ENCODE peak calls at places on chromosomes 4 and X, in five cellular contexts. P, X, Y, H and W are unnamed samples.
A peak's percentile ranks its signal among the peaks of the same experiment; 100 is the strongest.

GRCh38 chr4:142282870-142283431 is 563.1 kb downstream of the INPP4B start:
- DNase-seq in X (no peak), P (no peak), H (no peak), Y (no peak), W (no peak)

GRCh38 chrX:3713225-3713936 is at the start of gene PRKX:
- DNase-seq in P (no peak), H (peak; percentile 17), Y (peak; percentile 78), X (no peak), W (peak; percentile 63)

GRCh38 chrX:83759872-83760271 is 101.1 kb upstream of the CYLC1 start:
- DNase-seq in X (peak; percentile 6), P (no peak), H (no peak), Y (no peak), W (no peak)

GRCh38 chrX:134741801-134742200 is 83.5 kb upstream of the PLAC1 start:
- DNase-seq in P (no peak), X (no peak), Y (no peak), H (no peak), W (no peak)

GRCh38 chrX:150032742-150033141 is 94.5 kb upstream of the EOLA2 start:
- DNase-seq in P (no peak), X (no peak), Y (no peak), H (no peak), W (no peak)

GRCh38 chr4:155687380-155687982 is 20.8 kb downstream of the GUCY1A1 start:
- DNase-seq in Y (no peak), P (no peak), H (no peak), X (no peak), W (no peak)

GRCh38 chr4:165583341-165583740 is 204.5 kb downstream of the CPE start:
- DNase-seq in P (no peak), Y (no peak), X (no peak), H (no peak), W (no peak)

GRCh38 chr4:1021386-1022050 is 10.1 kb downstream of the FGFRL1 start:
- DNase-seq in P (no peak), Y (peak; percentile 55), H (no peak), X (no peak), W (no peak)

GRCh38 chrX:36950495-36951253 is 57.5 kb upstream of the FAM47C start:
- DNase-seq in P (no peak), X (no peak), H (no peak), Y (no peak), W (no peak)

GRCh38 chr4:137531951-137532868 is at the start of gene PCDH18:
- DNase-seq in X (no peak), P (peak; percentile 82), Y (peak; percentile 74), H (peak; percentile 83), W (peak; percentile 58)

GRCh38 chr4:4755306-4755705 is 104.2 kb upstream of the MSX1 start:
- DNase-seq in X (no peak), H (no peak), Y (no peak), P (no peak), W (no peak)

GRCh38 chrX:41655631-41656030 is 33.1 kb upstream of the GPR34 start:
- DNase-seq in Y (no peak), P (no peak), H (no peak), X (no peak), W (no peak)

GRCh38 chr4:2931765-2932560 is 31.2 kb downstream of the NOP14 start:
- DNase-seq in H (peak; percentile 66), Y (peak; percentile 61), X (no peak), P (peak; percentile 40), W (peak; percentile 74)

GRCh38 chr4:146975535-146975934 is 29.9 kb upstream of the TTC29 start:
- DNase-seq in P (no peak), X (no peak), H (no peak), Y (no peak), W (no peak)

GRCh38 chr4:29970626-29971025 is 749.5 kb upstream of the PCDH7 start:
- DNase-seq in X (no peak), H (no peak), P (no peak), Y (no peak), W (no peak)

GRCh38 chr4:47746122-47746521 is 91.7 kb downstream of the CORIN start:
- DNase-seq in H (no peak), Y (no peak), X (no peak), P (no peak), W (no peak)

GRCh38 chr4:150308824-150309472 is 230.7 kb downstream of the DCLK2 start:
- DNase-seq in X (no peak), H (no peak), P (no peak), Y (no peak), W (no peak)

GRCh38 chrX:115689931-115690330 is 129.0 kb downstream of the PLS3 start:
- DNase-seq in P (no peak), Y (no peak), X (no peak), H (no peak), W (no peak)

GRCh38 chr4:70725633-70726032 is 3.9 kb downstream of the RUFY3 start:
- DNase-seq in P (no peak), H (no peak), X (no peak), Y (no peak), W (no peak)

GRCh38 chr4:151302432-151302831 is 23.0 kb downstream of the SH3D19 start:
- DNase-seq in Y (no peak), P (no peak), H (peak; percentile 41), X (peak; percentile 66), W (no peak)

GRCh38 chrX:40012039-40012799 is 85.5 kb downstream of the BCOR start:
- DNase-seq in P (peak; percentile 27), X (peak; percentile 63), H (peak; percentile 32), Y (peak; percentile 26), W (peak; percentile 47)

GRCh38 chr4:12122316-12122715 is 693.6 kb upstream of the HS3ST1 start:
- DNase-seq in H (no peak), Y (no peak), P (no peak), X (no peak), W (no peak)

GRCh38 chr4:90328558-90328957 is 201.4 kb downstream of the CCSER1 start:
- DNase-seq in X (no peak), H (no peak), P (no peak), Y (peak; percentile 33), W (no peak)

GRCh38 chr4:127889903-127890302 is 9.2 kb downstream of the PLK4 start:
- DNase-seq in X (no peak), P (no peak), Y (no peak), H (no peak), W (no peak)

GRCh38 chrX:11064851-11065600 is 46.1 kb upstream of the HCCS start:
- DNase-seq in Y (no peak), H (no peak), X (no peak), P (no peak), W (no peak)

GRCh38 chr4:167196386-167196785 is 37.9 kb downstream of the SPOCK3 start:
- DNase-seq in Y (no peak), P (no peak), H (no peak), X (peak; percentile 33), W (no peak)

GRCh38 chr4:76984127-76984526 is 34.6 kb downstream of the SEPTIN11 start:
- DNase-seq in Y (no peak), P (no peak), X (peak; percentile 10), H (no peak), W (no peak)

GRCh38 chrX:1468250-1468772 is 15.6 kb upstream of the ASMTL start:
- DNase-seq in X (no peak), Y (peak; percentile 71), P (no peak), H (no peak), W (peak; percentile 41)

GRCh38 chr4:73037057-73037456 is 32.5 kb downstream of the COX18 start:
- DNase-seq in H (no peak), Y (no peak), P (no peak), X (no peak), W (no peak)

GRCh38 chrX:1537031-1537715 is at the start of gene P2RY8:
- DNase-seq in H (peak; percentile 95), P (peak; percentile 38), X (peak; percentile 84), Y (peak; percentile 74), W (peak; percentile 81)

GRCh38 chr4:123577507-123577906 is 180.9 kb downstream of the SPRY1 start:
- DNase-seq in X (no peak), P (no peak), Y (no peak), H (no peak), W (no peak)

GRCh38 chr4:185412412-185412811 is 13.4 kb downstream of the UFSP2 start:
- DNase-seq in X (no peak), Y (no peak), H (no peak), P (no peak), W (no peak)

GRCh38 chrX:130165703-130166502 is at the start of gene AIFM1:
- DNase-seq in P (peak; percentile 89), X (peak; percentile 88), Y (peak; percentile 92), H (peak; percentile 93), W (peak; percentile 95)
- TF ChIP-seq POLR2A in P (peak; percentile 69), X (peak; percentile 72), Y (peak; percentile 66), H (peak; percentile 66), W (peak; percentile 62)

DNA sequence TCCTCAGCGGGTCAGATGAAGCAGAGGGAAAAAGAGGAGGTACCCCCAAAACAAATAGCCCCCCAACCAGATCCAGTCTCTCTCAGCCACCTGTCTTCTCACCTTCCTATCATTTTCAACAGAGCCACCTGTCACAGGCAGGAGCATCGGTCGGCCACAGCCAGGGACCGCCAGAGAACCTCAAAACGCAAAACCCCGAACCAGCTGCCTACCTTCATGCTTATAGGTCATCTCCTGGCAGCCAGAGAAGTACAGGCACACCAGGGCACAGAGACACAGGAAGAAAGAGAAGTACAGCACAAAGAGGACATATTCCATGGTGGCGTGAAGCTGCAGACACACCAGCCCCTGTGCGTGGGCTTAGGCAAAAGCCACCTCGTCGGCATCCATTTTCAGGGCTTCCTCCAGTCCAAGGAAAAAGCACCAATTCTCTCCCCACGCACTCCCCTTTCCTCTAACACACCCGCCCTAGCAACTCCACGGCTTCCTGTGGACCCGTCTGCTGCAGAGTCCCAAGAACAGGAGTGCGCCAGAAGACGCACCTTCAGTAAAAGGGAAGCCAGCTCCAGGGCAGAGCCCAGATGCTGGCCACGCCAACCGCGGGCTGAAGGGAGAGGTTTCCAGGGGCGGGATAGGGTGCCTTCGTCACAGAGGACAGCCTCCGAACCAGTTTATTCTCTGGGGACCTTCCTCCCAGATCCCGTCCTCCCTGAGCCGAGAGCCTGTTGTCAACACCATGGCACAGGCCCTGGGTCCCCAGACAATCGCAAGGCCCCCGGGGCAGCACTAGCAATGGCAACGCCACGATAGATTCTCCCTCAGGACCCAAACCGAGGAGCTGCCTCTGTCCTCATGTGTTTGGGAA is 51.8 kb upstream of the C4orf50 start:
- DNase-seq in X (no peak), P (no peak), H (no peak), Y (no peak), W (no peak)
- H3K27me3 ChIP-seq in X (no peaks in the 10 kb centered on the region), P (no peaks in the 10 kb centered on the region), H (no peaks in the 10 kb centered on the region), Y (peaks cover 8% of the 10 kb centered on the region), W (no peaks in the 10 kb centered on the region)

GRCh38 chrX:51892921-51893745 is at the start of gene MAGED1:
- DNase-seq in Y (peak; percentile 86), X (peak; percentile 90), H (peak; percentile 92), P (peak; percentile 62), W (peak; percentile 90)
- TF ChIP-seq POLR2A in Y (peak; percentile 51), X (peak; percentile 93), H (peak; percentile 76), P (peak; percentile 43), W (peak; percentile 76)

GRCh38 chr4:41701961-41702360 is 46.6 kb downstream of the PHOX2B start:
- DNase-seq in P (no peak), X (no peak), H (no peak), Y (no peak), W (no peak)
- H3K27me3 ChIP-seq in P (no peaks in the 10 kb centered on the region), X (no peaks in the 10 kb centered on the region), H (no peaks in the 10 kb centered on the region), Y (peaks cover 13% of the 10 kb centered on the region), W (no peaks in the 10 kb centered on the region)